ENCODE peak calls at places on chromosome 6, in six cellular contexts. M is DMS 273 treated with DMSO at 0.1 percent for 48 hours; B is fibroblast of the aortic adventitia; D is natural killer cell treated with Interleukin-12 subunit alpha and Interleukin-12 subunit beta and Interleukin-15 and Interleukin-18, amount 100 ng/mL, for 72 hours; H is caudate nucleus; P is HEK293T. T is an unnamed sample.

GRCh38 chr6:15033850-15034203 is 212.0 kb upstream of the JARID2 start:
- DNase-seq in M (no peak), B (no peak), D (no peak), H (no peak), P (no peak), T (no peak)

GRCh38 chr6:34990971-34991560 is 102.0 kb downstream of the ANKS1A start:
- DNase-seq in M (no peak), B (peak), D (no peak), H (no peak), P (no peak), T (no peak)

GRCh38 chr6:162343902-162344226 is 383.7 kb downstream of the PRKN start:
- DNase-seq in M (peak), B (no peak), D (no peak), H (no peak), P (no peak), T (no peak)

GRCh38 chr6:2204272-2204671 is 41.1 kb downstream of the GMDS start:
- DNase-seq in M (no peak), B (no peak), D (no peak), H (no peak), P (no peak), T (no peak)

GRCh38 chr6:129694036-129694435 is 15.9 kb downstream of the ARHGAP18 start:
- DNase-seq in M (no peak), B (no peak), D (no peak), H (no peak), P (no peak), T (no peak)

GRCh38 chr6:149716584-149716983 is 1.3 kb downstream of the LATS1 start:
- DNase-seq in M (no peak), B (peak), D (no peak), H (no peak), P (no peak), T (no peak)

GRCh38 chr6:121522771-121523386 is 87.4 kb downstream of the GJA1 start:
- DNase-seq in M (no peak), B (no peak), D (no peak), H (no peak), P (no peak), T (no peak)

GRCh38 chr6:7129784-7130569 is 22.2 kb downstream of the RREB1 start:
- DNase-seq in M (no peak), B (peak), D (no peak), H (no peak), P (no peak), T (peak)

GRCh38 chr6:135904666-135905065 is 53.2 kb downstream of the PDE7B start:
- DNase-seq in M (no peak), B (peak), D (no peak), H (no peak), P (no peak), T (no peak)

GRCh38 chr6:44511126-44511525 is 123.6 kb downstream of the CDC5L start:
- DNase-seq in M (no peak), B (no peak), D (no peak), H (no peak), P (no peak), T (no peak)

GRCh38 chr6:102114402-102114801 is 720.9 kb downstream of the GRIK2 start:
- DNase-seq in M (no peak), B (no peak), D (no peak), H (no peak), P (peak), T (no peak)

GRCh38 chr6:151679081-151679480 is 128.4 kb upstream of the ESR1 start:
- DNase-seq in M (no peak), B (peak), D (no peak), H (no peak), P (no peak), T (no peak)

GRCh38 chr6:96124778-96125177 is 109.0 kb downstream of the FUT9 start:
- DNase-seq in M (no peak), B (no peak), D (no peak), H (no peak), P (no peak), T (no peak)

GRCh38 chr6:151136141-151136755 is 103.5 kb upstream of the AKAP12 start:
- DNase-seq in M (no peak), B (no peak), D (no peak), H (no peak), P (no peak), T (no peak)

GRCh38 chr6:170450946-170451761 is 102.0 kb downstream of the PSMB1 start:
- DNase-seq in M (no peak), B (no peak), D (no peak), H (no peak), P (no peak), T (no peak)

GRCh38 chr6:35710241-35710847 is 21.6 kb upstream of the FKBP5 start:
- DNase-seq in M (no peak), B (no peak), D (no peak), H (no peak), P (no peak), T (peak)

GRCh38 chr6:43335469-43335868 is 26.8 kb upstream of the CRIP3 start:
- DNase-seq in M (no peak), B (no peak), D (no peak), H (no peak), P (no peak), T (no peak)